ENCODE peak calls at places on chromosome 18, in nine cellular contexts. P, W, Z, L, E, T, Y, S and C are unnamed samples.

GRCh38 chr18:63058521-63058920 is 261.0 kb downstream of the BCL2 start:
- DNase-seq in P (peak; percentile 53), W (no peak), Z (no peak), L (no peak), E (no peak), T (no peak), Y (no peak), S (no peak), C (no peak)

GRCh38 chr18:33755918-33756590 is 178.0 kb downstream of the ASXL3 start:
- DNase-seq in P (no peak), W (no peak), Z (no peak), L (peak; percentile 8), E (no peak), T (no peak), Y (no peak), S (peak; percentile 45), C (peak; percentile 43)

GRCh38 chr18:69469444-69469919 is 68.8 kb downstream of the DOK6 start:
- DNase-seq in P (peak; percentile 15), W (no peak), Z (no peak), L (no peak), E (peak; percentile 70), T (peak; percentile 20), Y (peak; percentile 76), S (no peak), C (peak; percentile 3)

GRCh38 chr18:63083555-63083954 is 236.0 kb downstream of the BCL2 start:
- DNase-seq in P (no peak), W (no peak), Z (no peak), L (no peak), E (no peak), T (no peak), Y (no peak), S (no peak), C (no peak)

GRCh38 chr18:45837283-45838070 is 12.0 kb downstream of the SIGLEC15 start:
- DNase-seq in P (peak; percentile 79), W (no peak), Z (peak; percentile 79), L (no peak), E (peak; percentile 54), T (no peak), Y (peak; percentile 77), S (peak; percentile 60), C (no peak)

GRCh38 chr18:21391074-21391673 is 149.1 kb downstream of the GREB1L start:
- DNase-seq in P (no peak), W (peak; percentile 2), Z (no peak), L (peak; percentile 18), E (no peak), T (no peak), Y (no peak), S (no peak), C (peak; percentile 94)

GRCh38 chr18:47858607-47859006 is 71.9 kb downstream of the SMAD2 start:
- DNase-seq in P (no peak), W (no peak), Z (no peak), L (no peak), E (no peak), T (no peak), Y (no peak), S (no peak), C (no peak)

GRCh38 chr18:67893896-67894295 is 377.4 kb upstream of the DSEL start:
- DNase-seq in P (no peak), W (no peak), Z (no peak), L (no peak), E (no peak), T (no peak), Y (no peak), S (no peak), C (no peak)

GRCh38 chr18:25518716-25519053 is 166.7 kb upstream of the ZNF521 start:
- DNase-seq in P (no peak), W (no peak), Z (no peak), L (no peak), E (no peak), T (peak; percentile 25), Y (no peak), S (no peak), C (no peak)

GRCh38 chr18:864872-865273 is 39.8 kb upstream of the ADCYAP1 start:
- DNase-seq in P (peak; percentile 78), W (peak; percentile 50), Z (peak; percentile 64), L (peak; percentile 21), E (peak; percentile 68), T (peak; percentile 60), Y (peak; percentile 83), S (peak; percentile 76), C (peak; percentile 81)

GRCh38 chr18:75201936-75202335 is 7.0 kb downstream of the PTGR3 start:
- DNase-seq in P (no peak), W (no peak), Z (no peak), L (no peak), E (no peak), T (no peak), Y (no peak), S (no peak), C (no peak)

GRCh38 chr18:36769172-36769571 is 59.6 kb downstream of the TPGS2 start:
- DNase-seq in P (no peak), W (no peak), Z (no peak), L (no peak), E (no peak), T (no peak), Y (no peak), S (no peak), C (no peak)

GRCh38 chr18:32717151-32717550 is 55.7 kb downstream of the KLHL14 start:
- DNase-seq in P (no peak), W (no peak), Z (no peak), L (no peak), E (no peak), T (no peak), Y (no peak), S (no peak), C (no peak)

GRCh38 chr18:67117804-67118203 is 398.7 kb downstream of the DSEL start:
- DNase-seq in P (no peak), W (no peak), Z (no peak), L (no peak), E (no peak), T (no peak), Y (no peak), S (no peak), C (no peak)

GRCh38 chr18:58998421-58999203 is 133.9 kb downstream of the ZNF532 start:
- DNase-seq in P (no peak), W (no peak), Z (no peak), L (no peak), E (no peak), T (no peak), Y (no peak), S (peak; percentile 79), C (no peak)

GRCh38 chr18:3493501-3494244 is 43.7 kb downstream of the TGIF1 start:
- DNase-seq in P (no peak), W (peak; percentile 26), Z (no peak), L (no peak), E (no peak), T (no peak), Y (no peak), S (no peak), C (no peak)

GRCh38 chr18:30358545-30358944 is 684.0 kb downstream of the DSC3 start:
- DNase-seq in P (no peak), W (no peak), Z (no peak), L (no peak), E (no peak), T (no peak), Y (no peak), S (no peak), C (no peak)

GRCh38 chr18:56326386-56327072 is 311.9 kb downstream of the TXNL1 start:
- DNase-seq in P (no peak), W (no peak), Z (no peak), L (no peak), E (no peak), T (no peak), Y (no peak), S (no peak), C (no peak)

GRCh38 chr18:24875761-24876160 is 415.3 kb downstream of the HRH4 start:
- DNase-seq in P (no peak), W (no peak), Z (no peak), L (no peak), E (no peak), T (no peak), Y (no peak), S (no peak), C (no peak)

GRCh38 chr18:78998350-78999055 is 18.9 kb downstream of the SALL3 start:
- DNase-seq in P (no peak), W (no peak), Z (no peak), L (no peak), E (no peak), T (no peak), Y (no peak), S (no peak), C (no peak)

GRCh38 chr18:58559427-58560186 is 69.3 kb downstream of the ALPK2 start:
- DNase-seq in P (no peak), W (no peak), Z (no peak), L (no peak), E (no peak), T (no peak), Y (no peak), S (no peak), C (no peak)